ENCODE peak calls at places on chromosomes 12 and 14, in nine cellular contexts. X is tibial artery, H is fibroblast of lung, P is Panc1, R is psoas muscle, U is HCT116, E is PC-9, T is prostate gland, F is DND-41. Q is an unnamed sample.

GRCh38 chr12:105226219-105226618 is 9.8 kb downstream of the APPL2 start:
- DNase-seq in X (peak; percentile 86), E (no peak), P (no peak), U (no peak), R (peak; percentile 63), H (peak; percentile 91), F (peak; percentile 30), T (peak; percentile 74), Q (no peak)

GRCh38 chr12:123839826-123840225 is 77.7 kb downstream of the DNAH10 start:
- DNase-seq in F (no peak), X (no peak), H (no peak), T (no peak), P (no peak), R (no peak), E (no peak), U (no peak), Q (no peak)

GRCh38 chr14:61584258-61584657 is 111.1 kb upstream of the HIF1A start:
- DNase-seq in P (no peak), U (no peak), E (no peak), F (no peak), X (no peak), T (no peak), R (no peak), H (peak; percentile 93), Q (no peak)

GRCh38 chr12:114726092-114726710 is 42.2 kb upstream of the TBX3 start:
- DNase-seq in R (no peak), P (no peak), U (no peak), X (no peak), T (no peak), F (no peak), H (no peak), E (no peak), Q (no peak)

GRCh38 chr12:122947352-122947792 is 18.9 kb downstream of the ABCB9 start:
- DNase-seq in U (no peak), R (peak; percentile 54), T (no peak), P (no peak), E (no peak), H (no peak), X (peak; percentile 63), F (no peak), Q (no peak)

GRCh38 chr12:54299515-54300266 is 1.1 kb downstream of the NFE2 start:
- DNase-seq in X (no peak), T (no peak), R (no peak), F (no peak), E (no peak), U (no peak), H (no peak), P (no peak), Q (no peak)

GRCh38 chr14:29548948-29549370 is 378.7 kb downstream of the PRKD1 start:
- DNase-seq in U (peak; percentile 12), E (no peak), X (no peak), T (peak; percentile 18), F (no peak), P (peak; percentile 24), H (peak; percentile 64), R (no peak), Q (no peak)

GRCh38 chr12:70002097-70002911 is 177.3 kb downstream of the MYRFL start:
- DNase-seq in E (no peak), F (no peak), T (no peak), X (no peak), R (no peak), H (no peak), U (no peak), P (no peak), Q (no peak)

GRCh38 chr14:86115972-86116371 is 586.0 kb downstream of the FLRT2 start:
- DNase-seq in T (no peak), R (no peak), P (no peak), U (no peak), H (no peak), F (peak; percentile 29), X (no peak), E (no peak), Q (no peak)

GRCh38 chr12:124679533-124680371 is 112.3 kb upstream of the NCOR2 start:
- DNase-seq in H (no peak), R (peak; percentile 49), U (no peak), F (no peak), X (peak; percentile 58), P (no peak), T (peak; percentile 47), E (no peak), Q (no peak)

GRCh38 chr12:119936705-119937323 is 52.2 kb upstream of the BICDL1 start:
- DNase-seq in H (no peak), X (no peak), T (no peak), E (no peak), P (no peak), U (no peak), R (no peak), F (no peak), Q (no peak)

GRCh38 chr12:119938049-119938667 is 50.9 kb upstream of the BICDL1 start:
- DNase-seq in R (peak; percentile 21), P (peak; percentile 38), T (peak; percentile 31), F (peak; percentile 67), H (peak; percentile 20), X (peak; percentile 37), E (peak; percentile 53), U (peak; percentile 31), Q (peak; percentile 67)

GRCh38 chr12:119940881-119941280 is 48.2 kb upstream of the BICDL1 start:
- DNase-seq in R (no peak), T (no peak), U (peak; percentile 68), X (no peak), F (no peak), H (peak; percentile 85), E (peak; percentile 55), P (peak; percentile 80), Q (no peak)

DNA sequence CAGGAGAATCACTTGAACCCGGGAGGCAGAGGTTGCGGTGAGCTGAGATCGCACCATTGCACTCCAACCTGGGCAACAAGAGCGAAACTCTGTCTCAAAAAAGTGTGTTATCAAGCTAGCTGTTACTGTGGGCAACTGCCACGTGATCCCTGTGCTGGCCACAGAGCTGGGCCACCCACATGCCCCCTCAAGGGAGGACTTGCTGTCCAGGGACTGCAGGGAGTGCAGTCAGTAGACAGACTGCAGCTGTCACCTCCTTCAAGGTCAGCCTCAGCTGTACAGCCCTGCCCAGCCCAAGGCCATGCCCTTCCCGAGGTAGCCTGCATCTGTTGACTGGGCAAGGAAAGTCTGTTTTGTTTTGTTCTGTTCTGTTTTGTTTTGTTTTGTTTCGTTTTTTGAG is 46.6 kb upstream of the BICDL1 start:
- DNase-seq in R (no peak), X (no peak), H (no peak), U (no peak), F (no peak), T (no peak), P (no peak), E (no peak), Q (no peak)
- H3K27ac ChIP-seq in R (no peak overlapping the region), X (no peak overlapping the region), H (no peak overlapping the region), U (no peak overlapping the region), F (no peak overlapping the region), T (no peak overlapping the region), P (no peak overlapping the region), E (no peak overlapping the region), Q (no peak overlapping the region)

DNA sequence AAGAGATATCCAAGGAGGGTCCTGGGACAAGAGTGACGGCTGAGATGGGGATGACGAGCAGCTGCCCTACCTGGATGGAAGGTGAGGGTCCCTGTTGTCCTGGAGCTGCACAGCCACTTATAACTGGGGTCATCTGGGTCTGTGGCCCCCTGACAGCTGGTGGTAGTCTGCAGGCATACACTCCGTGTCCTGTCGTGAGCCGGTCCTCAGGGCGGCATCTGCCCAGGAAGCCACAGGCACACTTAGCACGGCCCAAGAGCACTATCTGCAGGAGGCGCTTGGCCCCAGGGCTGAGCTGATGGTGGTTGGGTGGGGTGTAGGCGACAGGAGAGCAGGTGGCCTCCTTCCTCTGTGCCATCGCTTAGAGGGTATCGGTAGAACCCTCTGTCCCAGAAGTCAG is 248.1 kb downstream of the CACNA1C start:
- DNase-seq in H (no peak), U (no peak), F (no peak), P (no peak), T (no peak), R (no peak), E (no peak), X (no peak), Q (no peak)
- TF ChIP-seq CTCF in H (no peak), U (no peak), F (no peak), P (no peak), T (no peak), R (no peak), E (no peak), X (no peak), Q (no peak)

GRCh38 chr14:89531661-89532335 is 114.8 kb upstream of the FOXN3 start:
- DNase-seq in E (no peak), R (no peak), T (no peak), F (no peak), H (no peak), U (no peak), X (no peak), P (no peak), Q (no peak)

GRCh38 chr14:89534896-89535615 is 118.0 kb upstream of the FOXN3 start:
- DNase-seq in E (no peak), P (no peak), T (no peak), H (peak; percentile 79), X (no peak), R (no peak), F (no peak), U (no peak), Q (no peak)

GRCh38 chr14:89533136-89533535 is 116.1 kb upstream of the FOXN3 start:
- DNase-seq in H (no peak), U (no peak), F (no peak), T (no peak), R (no peak), X (no peak), E (no peak), P (no peak), Q (no peak)

GRCh38 chr14:89537911-89538310 is 120.9 kb upstream of the FOXN3 start:
- DNase-seq in X (no peak), R (no peak), U (no peak), E (no peak), P (no peak), F (no peak), T (no peak), H (no peak), Q (no peak)

GRCh38 chr14:89533761-89534160 is 116.7 kb upstream of the FOXN3 start:
- DNase-seq in X (no peak), E (no peak), F (no peak), P (no peak), H (no peak), U (no peak), R (no peak), T (no peak), Q (no peak)
- H3K27ac ChIP-seq in X (no peak overlapping the region), E (no peak overlapping the region), F (no peak overlapping the region), P (no peak overlapping the region), H (no peak overlapping the region), U (no peak overlapping the region), R (no peak overlapping the region), T (no peak overlapping the region), Q (no peak overlapping the region)

DNA sequence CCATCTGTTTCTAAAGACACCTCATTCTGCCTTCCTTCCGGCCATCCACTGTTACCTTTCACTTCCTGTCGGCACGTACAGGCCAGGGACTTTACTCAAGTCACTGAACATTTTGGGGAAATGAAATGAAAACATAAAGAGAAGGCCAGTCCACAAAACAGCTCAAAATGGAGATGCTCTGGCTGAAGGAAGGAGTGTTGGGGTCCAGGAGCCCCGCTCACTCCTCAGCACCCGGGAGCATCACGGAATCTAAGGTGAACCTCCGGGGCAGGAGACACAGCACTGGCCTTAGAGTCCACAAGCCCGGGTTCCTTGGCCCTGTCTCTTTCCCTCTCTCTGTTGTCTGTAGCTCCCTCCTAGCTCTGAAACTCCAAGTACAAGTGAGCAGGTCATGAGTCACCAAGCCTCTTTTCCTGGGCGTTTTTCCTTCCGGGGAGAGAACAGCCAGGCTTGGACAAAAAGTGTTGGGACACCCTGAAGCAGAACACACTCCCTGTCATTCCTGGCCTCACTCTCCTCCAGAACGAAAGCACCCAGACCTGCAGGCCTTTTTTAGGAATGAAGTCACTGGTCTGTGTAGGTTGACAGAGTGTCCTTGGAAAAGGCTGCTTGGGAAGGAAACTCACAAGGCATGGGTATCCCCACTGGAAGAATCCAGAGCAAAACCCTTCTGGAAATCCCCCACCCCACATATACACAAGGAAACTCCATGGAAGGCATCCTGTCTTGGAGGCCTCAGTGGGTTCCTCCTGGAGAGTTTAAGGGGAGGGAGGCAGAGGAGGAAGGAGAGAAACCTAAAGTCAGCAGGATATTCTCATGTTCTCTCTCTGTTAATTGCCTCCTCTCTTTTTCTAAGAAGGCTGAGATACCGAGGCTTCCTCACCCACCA is 245.3 kb downstream of the ZFP36L1 start:
- DNase-seq in T (peak; percentile 42), P (peak; percentile 27), E (peak; percentile 78), U (peak; percentile 85), R (peak; percentile 73), X (peak; percentile 89), F (no peak), H (peak; percentile 90), Q (no peak)
- TF ChIP-seq CTCF in T (no peak), P (no peak), E (no peak), U (no peak), R (no peak), X (no peak), F (no peak), H (no peak), Q (no peak)